ENCODE peak calls at places on chromosomes 13 and 19, in eight cellular contexts. P, B, M, K, I, J, O and H are unnamed samples.

GRCh38 chr13:33838567-33839131 is 20.7 kb downstream of the RFC3 start:
- DNase-seq in K (no peak), O (no peak), I (no peak), B (no peak), P (no peak), J (no peak), M (no peak), H (no peak)

GRCh38 chr13:60134376-60134775 is 29.4 kb downstream of the DIAPH3 start:
- DNase-seq in P (no peak), B (no peak), J (no peak), I (no peak), K (no peak), M (no peak), O (no peak), H (no peak)

GRCh38 chr19:9705836-9706235 is 30.9 kb upstream of the ZNF562 start:
- DNase-seq in K (no peak), I (no peak), O (no peak), J (no peak), B (no peak), M (no peak), P (no peak), H (no peak)

GRCh38 chr13:61880576-61881283 is 465.1 kb upstream of the PCDH20 start:
- DNase-seq in P (no peak), K (no peak), B (peak), I (peak), J (no peak), M (peak), O (no peak), H (peak)

GRCh38 chr19:45972081-45972943 is 1.4 kb downstream of the NOVA2 start:
- DNase-seq in I (no peak), M (no peak), J (no peak), O (no peak), P (peak), B (peak), K (no peak), H (no peak)

GRCh38 chr19:6048808-6049405 is 61.4 kb downstream of the RFX2 start:
- DNase-seq in O (peak), M (peak), I (peak), B (peak), J (peak), K (no peak), P (peak), H (peak)

GRCh38 chr13:74574964-74575728 is 440.9 kb upstream of the KLF12 start:
- DNase-seq in O (no peak), I (no peak), B (peak), M (no peak), J (no peak), K (no peak), P (peak), H (no peak)

GRCh38 chr19:41233748-41234240 is 14.8 kb downstream of the AXL start:
- DNase-seq in P (no peak), M (no peak), B (no peak), I (no peak), O (no peak), J (no peak), K (no peak), H (no peak)

GRCh38 chr19:38441660-38442348 is 8.3 kb downstream of the RYR1 start:
- DNase-seq in M (no peak), I (no peak), O (no peak), K (no peak), B (no peak), J (no peak), P (no peak), H (no peak)

GRCh38 chr19:38304866-38305429 is 897 bp downstream of the C19orf33 start:
- DNase-seq in O (no peak), I (peak), M (no peak), B (peak), K (no peak), P (peak), J (no peak), H (no peak)

GRCh38 chr13:72638059-72638815 is 89.2 kb downstream of the MZT1 start:
- DNase-seq in I (peak), M (no peak), O (no peak), P (no peak), K (no peak), J (no peak), B (no peak), H (no peak)

GRCh38 chr13:113995051-113995601 is 21.2 kb upstream of the C13orf46 start:
- DNase-seq in K (no peak), M (no peak), J (no peak), O (no peak), I (no peak), P (no peak), B (no peak), H (no peak)

GRCh38 chr19:39325778-39326680 is 5.4 kb upstream of the LRFN1 start:
- DNase-seq in P (no peak), M (no peak), K (no peak), I (no peak), J (no peak), B (no peak), O (no peak), H (no peak)

GRCh38 chr19:38759590-38760003 is 13.7 kb downstream of the LGALS7 start:
- DNase-seq in P (no peak), K (no peak), O (no peak), B (no peak), M (no peak), J (no peak), I (no peak), H (no peak)

GRCh38 chr19:45340232-45340898 is at the start of gene KLC3:
- DNase-seq in M (peak), J (no peak), K (no peak), O (peak), I (peak), P (peak), B (peak), H (no peak)

GRCh38 chr13:93309886-93310520 is 83.4 kb downstream of the GPC6 start:
- DNase-seq in B (no peak), K (no peak), I (no peak), P (no peak), M (no peak), J (no peak), O (no peak), H (no peak)

GRCh38 chr19:50003810-50004419 is 21.3 kb downstream of the VRK3 start:
- DNase-seq in P (no peak), O (no peak), I (no peak), B (no peak), J (no peak), K (no peak), M (peak), H (no peak)

GRCh38 chr13:57665471-57665870 is 33.9 kb downstream of the PCDH17 start:
- DNase-seq in I (no peak), P (no peak), K (no peak), J (no peak), O (no peak), B (no peak), M (no peak), H (no peak)

GRCh38 chr13:75762967-75763366 is 126.8 kb downstream of the LMO7 start:
- DNase-seq in M (no peak), I (no peak), P (no peak), O (no peak), J (no peak), K (no peak), B (no peak), H (no peak)